ENCODE peak calls at places on chromosomes 12 and 14, in nine cellular contexts. I is endodermal cell, H is HL-60, E is GM23338, W is ovary, K is adrenal gland, M is SK-N-SH, Y is body of pancreas, U is GM12865. S is an unnamed sample.

GRCh38 chr12:52223411-52224039 is 9.5 kb upstream of the KRT7 start:
- DNase-seq in I (no peak), H (no peak), E (no peak), W (no peak), K (no peak), M (no peak), Y (no peak), U (no peak), S (no peak)

GRCh38 chr12:103956515-103957027 is 9.1 kb upstream of the TDG start:
- DNase-seq in I (no peak), H (no peak), E (no peak), W (no peak), K (no peak), M (no peak), Y (peak), U (no peak), S (no peak)

GRCh38 chr12:87848248-87848868 is 180.8 kb downstream of the C12orf50 start:
- DNase-seq in I (no peak), H (no peak), E (peak), W (no peak), K (no peak), M (peak), Y (peak), U (peak), S (peak)

GRCh38 chr12:49974231-49974675 is 1.5 kb downstream of the AQP6 start:
- DNase-seq in I (peak), H (no peak), E (peak), W (peak), K (peak), M (peak), Y (peak), U (no peak), S (peak)

GRCh38 chr14:36241183-36241582 is 64.7 kb upstream of the PTCSC3 start:
- DNase-seq in I (no peak), H (no peak), E (no peak), W (no peak), K (no peak), M (no peak), Y (no peak), U (no peak), S (peak)

GRCh38 chr14:100341301-100342031 is 18.3 kb downstream of the SLC25A47 start:
- DNase-seq in I (no peak), H (peak), E (no peak), W (no peak), K (peak), M (peak), Y (peak), U (peak), S (peak)

GRCh38 chr14:70995671-70996070 is 88.4 kb downstream of the PCNX1 start:
- DNase-seq in I (peak), H (no peak), E (peak), W (no peak), K (no peak), M (no peak), Y (no peak), U (no peak), S (no peak)

GRCh38 chr14:73426877-73427276 is 31.5 kb downstream of the NUMB start:
- DNase-seq in I (no peak), H (no peak), E (no peak), W (no peak), K (no peak), M (no peak), Y (peak), U (peak), S (peak)

GRCh38 chr14:61244051-61244450 is 37.1 kb downstream of the TMEM30B start:
- DNase-seq in I (no peak), H (no peak), E (no peak), W (no peak), K (no peak), M (no peak), Y (no peak), U (no peak), S (no peak)

GRCh38 chr14:38412654-38413053 is 156.8 kb upstream of the CLEC14A start:
- DNase-seq in I (no peak), H (no peak), E (no peak), W (no peak), K (no peak), M (no peak), Y (no peak), U (no peak), S (no peak)

GRCh38 chr12:70719672-70720420 is 82.6 kb upstream of the PTPRB start:
- DNase-seq in I (peak), H (no peak), E (peak), W (peak), K (peak), M (peak), Y (peak), U (peak), S (peak)

GRCh38 chr12:68281685-68282084 is 28.3 kb upstream of the IL22 start:
- DNase-seq in I (no peak), H (no peak), E (no peak), W (no peak), K (no peak), M (no peak), Y (no peak), U (peak), S (no peak)

GRCh38 chr12:103773109-103773905 is 67.7 kb downstream of the NT5DC3 start:
- DNase-seq in I (no peak), H (no peak), E (no peak), W (no peak), K (no peak), M (no peak), Y (no peak), U (no peak), S (no peak)

GRCh38 chr12:106580671-106581508 is 1.9 kb upstream of the RFX4 start:
- DNase-seq in I (peak), H (no peak), E (peak), W (no peak), K (no peak), M (peak), Y (no peak), U (no peak), S (no peak)
- H3K4me3 ChIP-seq in I (peak), H (no peak), E (peak), W (no peak), K (no peak), M (no peak), Y (no peak), U (no peak), S (no peak)

GRCh38 chr12:98549371-98550110 is 34.2 kb downstream of the TMPO start:
- DNase-seq in I (no peak), H (no peak), E (no peak), W (no peak), K (no peak), M (no peak), Y (no peak), U (no peak), S (no peak)

GRCh38 chr12:98543701-98544100 is 28.3 kb downstream of the TMPO start:
- DNase-seq in I (no peak), H (no peak), E (no peak), W (no peak), K (no peak), M (no peak), Y (no peak), U (no peak), S (no peak)

DNA sequence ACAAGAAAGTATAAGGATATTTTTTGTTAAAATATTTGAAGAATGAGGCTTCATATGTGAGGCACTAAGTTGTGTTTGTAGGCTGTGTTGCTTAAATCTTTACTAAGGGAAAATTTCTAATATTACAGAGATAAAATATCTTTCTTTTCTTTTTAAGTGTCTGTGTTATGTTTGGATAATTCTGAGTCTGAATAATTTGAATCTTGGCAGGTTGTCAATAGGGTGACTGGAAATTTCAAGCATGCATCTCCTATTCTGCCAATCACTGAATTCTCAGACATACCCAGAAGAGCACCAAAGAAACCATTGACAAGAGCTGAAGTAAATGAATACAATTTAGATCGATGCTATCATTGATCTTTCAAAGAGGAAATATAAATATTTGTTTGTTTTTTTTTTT is 29.4 kb downstream of the TMPO start:
- DNase-seq in I (no peak), H (no peak), E (no peak), W (no peak), K (no peak), M (no peak), Y (no peak), U (no peak), S (no peak)
- TF ChIP-seq CTCF in I (no peak), H (no peak), E (no peak), W (no peak), K (no peak), M (no peak), Y (no peak), U (no peak), S (no peak)

DNA sequence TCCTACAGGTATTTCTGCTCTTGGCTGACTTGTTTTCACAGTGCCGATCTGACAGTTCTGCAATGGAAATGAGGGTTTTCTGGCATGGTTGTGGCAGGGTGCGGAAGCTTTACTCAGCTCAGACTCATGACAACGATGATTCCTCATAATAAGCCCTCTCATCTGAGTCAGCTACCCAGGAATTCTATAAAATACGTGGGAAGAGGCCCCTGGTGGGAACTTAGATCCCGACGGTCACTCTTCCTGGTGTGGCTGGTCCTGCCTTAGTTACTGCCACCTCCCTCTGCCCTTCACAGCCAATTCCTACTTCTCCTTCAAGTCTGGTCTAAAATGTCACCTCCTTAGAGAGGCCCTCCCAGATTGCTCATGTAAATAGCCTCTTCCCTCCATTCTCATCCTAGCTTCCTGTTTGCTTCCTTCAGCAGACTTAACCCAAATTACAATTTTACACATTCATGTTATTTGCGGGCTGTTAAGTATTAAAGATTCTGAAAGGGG is 104.2 kb upstream of the MAP1LC3B2 start:
- DNase-seq in I (peak), H (no peak), E (no peak), W (no peak), K (no peak), M (no peak), Y (no peak), U (no peak), S (peak)
- H3K4me3 ChIP-seq in I (no peak), H (no peak), E (no peak), W (no peak), K (no peak), M (no peak), Y (no peak), U (no peak), S (no peak)

GRCh38 chr14:22666203-22666893 is 22.2 kb upstream of the OR6J1 start:
- DNase-seq in I (no peak), H (no peak), E (no peak), W (no peak), K (no peak), M (no peak), Y (no peak), U (no peak), S (no peak)

GRCh38 chr14:22667881-22668280 is 23.7 kb upstream of the OR6J1 start:
- DNase-seq in I (no peak), H (no peak), E (no peak), W (no peak), K (no peak), M (no peak), Y (no peak), U (no peak), S (no peak)

GRCh38 chr14:22668863-22669262 is 24.7 kb upstream of the OR6J1 start:
- DNase-seq in I (no peak), H (no peak), E (no peak), W (no peak), K (no peak), M (no peak), Y (no peak), U (no peak), S (peak)

GRCh38 chr14:22671622-22672021 is 27.5 kb upstream of the OR6J1 start:
- DNase-seq in I (no peak), H (no peak), E (no peak), W (no peak), K (no peak), M (no peak), Y (no peak), U (peak), S (no peak)

GRCh38 chr14:22668417-22668816 is 24.3 kb upstream of the OR6J1 start:
- DNase-seq in I (no peak), H (no peak), E (no peak), W (no peak), K (no peak), M (no peak), Y (no peak), U (peak), S (peak)
- TF ChIP-seq CTCF in I (no peak), H (no peak), E (no peak), W (no peak), K (no peak), M (no peak), Y (no peak), U (no peak), S (no peak)

DNA sequence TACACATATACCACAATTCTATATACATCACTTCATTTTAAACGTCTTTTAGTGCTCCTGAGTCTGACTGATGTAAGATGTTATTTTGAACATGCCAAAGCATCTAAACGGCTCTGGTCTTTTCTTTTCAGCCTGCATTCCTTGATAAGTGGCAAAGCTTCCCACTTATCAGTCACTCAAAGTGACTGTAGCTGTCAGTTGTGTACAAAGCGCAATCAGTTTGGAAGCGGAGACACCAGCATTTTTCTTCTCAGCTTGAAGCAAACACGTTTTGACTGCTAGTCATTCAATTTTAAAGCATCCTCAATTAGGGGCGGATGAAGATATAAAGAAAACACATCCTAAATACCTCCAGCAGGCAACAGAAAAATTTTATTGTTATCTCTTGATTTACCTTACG is 226.8 kb downstream of the SOX5 start:
- DNase-seq in I (no peak), H (no peak), E (no peak), W (no peak), K (no peak), M (no peak), Y (no peak), U (no peak), S (no peak)
- H3K4me3 ChIP-seq in I (no peak), H (no peak), E (no peak), W (no peak), K (no peak), M (no peak), Y (no peak), U (no peak), S (no peak)

DNA sequence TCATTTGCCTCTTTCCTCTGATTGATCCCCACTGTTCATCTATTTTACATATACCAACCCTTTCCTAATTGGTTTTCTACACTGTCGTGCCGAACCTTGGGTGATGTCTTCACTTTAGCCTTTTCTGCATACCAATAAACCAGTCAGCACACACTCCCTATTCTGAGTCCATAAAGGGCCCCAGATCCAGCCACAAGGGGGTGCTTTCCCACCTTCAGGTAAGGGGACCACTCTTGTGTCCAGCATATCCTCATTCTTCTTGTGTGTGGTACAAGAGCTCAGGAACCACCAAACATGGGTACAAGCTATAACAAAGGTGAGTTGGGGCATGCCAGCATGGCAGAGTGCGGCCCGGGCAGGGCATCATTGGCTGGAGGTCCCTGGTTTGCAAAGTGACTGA is 859.8 kb downstream of the FSCB start:
- DNase-seq in I (peak), H (no peak), E (peak), W (no peak), K (no peak), M (no peak), Y (no peak), U (no peak), S (no peak)
- TF ChIP-seq CTCF in I (peak), H (no peak), E (peak), W (no peak), K (no peak), M (no peak), Y (no peak), U (no peak), S (peak)